ENCODE peak calls at places on chromosomes 4 and X, in nine cellular contexts. R is OCI-LY7, N is lower lobe of right lung, W is neural progenitor cell, P is heart right ventricle, S is stomach, G is suprapubic skin, E is cardiac muscle cell, O is hepatocyte. T is an unnamed sample.

GRCh38 chr4:125736057-125736456 is 421.3 kb downstream of the FAT4 start:
- DNase-seq in R (no peak), N (no peak), W (no peak), P (no peak), S (no peak), G (no peak), E (no peak), O (no peak), T (no peak)

GRCh38 chr4:73417973-73418372 is 13.9 kb downstream of the ALB start:
- DNase-seq in R (no peak), N (no peak), W (peak; percentile 23), P (no peak), S (no peak), G (no peak), E (peak; percentile 50), O (no peak), T (no peak)

GRCh38 chr4:160423879-160424451 is 1321.1 kb downstream of the RAPGEF2 start:
- DNase-seq in R (no peak), N (no peak), W (no peak), P (no peak), S (no peak), G (no peak), E (no peak), O (no peak), T (no peak)

GRCh38 chr4:181504846-181505374 is 738.3 kb upstream of the TENM3 start:
- DNase-seq in R (no peak), N (no peak), W (no peak), P (no peak), S (no peak), G (no peak), E (peak; percentile 54), O (no peak), T (no peak)

GRCh38 chrX:53795583-53795982 is 109.1 kb upstream of the HUWE1 start:
- DNase-seq in R (no peak), N (no peak), W (peak; percentile 18), P (no peak), S (no peak), G (no peak), E (no peak), O (no peak), T (no peak)

GRCh38 chr4:133982533-133983224 is 218.9 kb downstream of the PABPC4L start:
- DNase-seq in R (no peak), N (no peak), W (no peak), P (no peak), S (no peak), G (no peak), E (no peak), O (no peak), T (no peak)

GRCh38 chr4:168598191-168598590 is 101.3 kb downstream of the PALLD start:
- DNase-seq in R (no peak), N (no peak), W (no peak), P (peak; percentile 48), S (no peak), G (no peak), E (peak; percentile 43), O (no peak), T (no peak)

GRCh38 chr4:40240040-40240653 is 43.3 kb downstream of the RHOH start:
- DNase-seq in R (no peak), N (no peak), W (no peak), P (no peak), S (no peak), G (no peak), E (no peak), O (no peak), T (no peak)

GRCh38 chr4:25795566-25796454 is 67.0 kb downstream of the SEL1L3 start:
- DNase-seq in R (no peak), N (no peak), W (peak; percentile 92), P (no peak), S (no peak), G (no peak), E (peak; percentile 68), O (peak; percentile 48), T (no peak)

GRCh38 chr4:15563871-15564270 is 91.3 kb downstream of the FBXL5 start:
- DNase-seq in R (no peak), N (no peak), W (no peak), P (no peak), S (no peak), G (no peak), E (peak; percentile 5), O (no peak), T (no peak)

GRCh38 chr4:1154523-1155182 is 17.7 kb downstream of the SPON2 start:
- DNase-seq in R (peak; percentile 51), N (peak; percentile 58), W (no peak), P (no peak), S (peak; percentile 65), G (peak; percentile 78), E (no peak), O (no peak), T (no peak)

GRCh38 chr4:39698424-39699009 is 581 bp downstream of the UBE2K start:
- DNase-seq in R (no peak), N (peak; percentile 62), W (peak; percentile 77), P (peak; percentile 55), S (peak; percentile 32), G (peak; percentile 82), E (peak; percentile 59), O (peak; percentile 60), T (peak; percentile 21)

GRCh38 chrX:106039920-106040319 is 1.4 kb upstream of the SERPINA7 start:
- DNase-seq in R (no peak), N (no peak), W (peak; percentile 39), P (no peak), S (no peak), G (no peak), E (peak; percentile 14), O (peak; percentile 23), T (no peak)

GRCh38 chrX:149145845-149146285 is 359.2 kb downstream of the IDS start:
- DNase-seq in R (no peak), N (no peak), W (no peak), P (no peak), S (no peak), G (no peak), E (no peak), O (no peak), T (no peak)

GRCh38 chr4:40046311-40046980 is 10.2 kb upstream of the N4BP2 start:
- DNase-seq in R (no peak), N (peak; percentile 60), W (no peak), P (peak; percentile 35), S (peak; percentile 82), G (no peak), E (peak; percentile 25), O (peak; percentile 68), T (no peak)

DNA sequence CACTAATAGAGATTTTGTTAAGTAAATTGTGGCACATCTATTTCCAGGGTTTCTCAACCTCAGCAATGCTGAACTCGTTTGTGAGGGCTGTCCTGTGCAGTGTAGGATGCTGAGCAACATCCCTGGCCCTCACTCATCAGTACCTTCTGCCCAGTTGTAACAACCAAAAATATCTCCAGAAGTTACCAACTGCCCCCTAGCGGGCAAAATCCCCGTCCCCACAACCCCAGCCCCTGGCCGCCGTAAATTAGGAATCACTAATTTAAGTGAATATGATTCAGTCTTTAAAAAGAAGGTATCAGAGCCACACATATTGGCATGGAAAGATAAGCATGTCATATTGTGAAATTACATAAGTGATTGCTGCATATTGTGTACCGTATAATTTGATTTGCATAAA is 123.4 kb downstream of the ASB9 start:
- DNase-seq in R (peak; percentile 12), N (peak; percentile 38), W (peak; percentile 39), P (no peak), S (peak; percentile 28), G (no peak), E (peak; percentile 32), O (peak; percentile 8), T (no peak)
- TF ChIP-seq CTCF in R (peak; percentile 73), N (peak; percentile 32), W (peak; percentile 62), P (no peak), S (no peak), G (no peak), E (peak; percentile 28), O (peak; percentile 38), T (no peak)

GRCh38 chr4:11904991-11905760 is 476.5 kb upstream of the HS3ST1 start:
- DNase-seq in R (no peak), N (no peak), W (no peak), P (peak; percentile 7), S (no peak), G (no peak), E (peak; percentile 7), O (no peak), T (no peak)

GRCh38 chr4:11898796-11899195 is 470.1 kb upstream of the HS3ST1 start:
- DNase-seq in R (no peak), N (no peak), W (no peak), P (no peak), S (no peak), G (no peak), E (no peak), O (no peak), T (no peak)

GRCh38 chr4:11904117-11904535 is 475.4 kb upstream of the HS3ST1 start:
- DNase-seq in R (no peak), N (peak; percentile 50), W (no peak), P (peak; percentile 72), S (peak; percentile 76), G (no peak), E (no peak), O (no peak), T (no peak)

GRCh38 chr4:11894976-11895375 is 466.3 kb upstream of the HS3ST1 start:
- DNase-seq in R (no peak), N (no peak), W (no peak), P (no peak), S (no peak), G (no peak), E (no peak), O (no peak), T (no peak)

GRCh38 chr4:11900277-11900676 is 471.6 kb upstream of the HS3ST1 start:
- DNase-seq in R (no peak), N (no peak), W (no peak), P (no peak), S (no peak), G (no peak), E (no peak), O (no peak), T (no peak)
- H3K9me3 ChIP-seq in R (no peaks in the 10 kb centered on the region), N (no peaks in the 10 kb centered on the region), W (no peaks in the 10 kb centered on the region), P (peaks cover 12% of the 10 kb centered on the region), S (no peaks in the 10 kb centered on the region), G (no peaks in the 10 kb centered on the region), E (no peaks in the 10 kb centered on the region), O (no peaks in the 10 kb centered on the region), T (no peaks in the 10 kb centered on the region)

GRCh38 chr4:92215471-92215870 is 88.3 kb upstream of the GRID2 start:
- DNase-seq in R (no peak), N (no peak), W (no peak), P (no peak), S (no peak), G (no peak), E (no peak), O (no peak), T (no peak)

GRCh38 chr4:92210906-92211305 is 92.9 kb upstream of the GRID2 start:
- DNase-seq in R (no peak), N (no peak), W (no peak), P (no peak), S (no peak), G (no peak), E (no peak), O (no peak), T (no peak)
- H3K27ac ChIP-seq in R (no peak overlapping the region), N (no peak overlapping the region), W (no peak overlapping the region), P (no peak overlapping the region), S (no peak overlapping the region), G (no peak overlapping the region), E (no peak overlapping the region), O (no peak overlapping the region), T (no peak overlapping the region)

DNA sequence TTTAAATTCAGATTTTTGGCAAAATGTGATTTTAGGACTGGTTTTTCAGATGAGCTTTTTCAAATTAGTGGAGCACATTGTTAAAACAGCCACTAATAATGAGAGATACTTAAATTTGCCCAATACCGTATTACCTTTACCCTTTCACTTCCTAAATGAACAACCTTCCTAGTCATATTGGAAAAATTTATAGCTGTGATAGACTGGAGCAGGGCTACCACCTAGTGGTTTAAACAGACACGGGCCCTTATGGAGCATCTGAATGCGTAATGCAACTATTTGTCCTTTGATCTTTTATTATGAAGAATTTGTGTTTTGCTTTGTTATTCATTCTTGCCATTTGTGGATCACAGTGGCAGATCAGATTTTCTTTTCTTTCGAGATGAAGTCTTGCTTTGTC is 72.7 kb downstream of the KDM6A start:
- DNase-seq in R (peak; percentile 4), N (no peak), W (no peak), P (no peak), S (no peak), G (no peak), E (no peak), O (no peak), T (no peak)
- TF ChIP-seq CTCF in R (peak; percentile 42), N (peak; percentile 28), W (peak; percentile 21), P (no peak), S (no peak), G (no peak), E (no peak), O (no peak), T (no peak)

T was measured in CD8-positive, alpha-beta T cell.